ENCODE peak calls at places on chromosomes 3 and 15, in ten cellular contexts. F is lower lobe of right lung; H is CD4-positive, alpha-beta T cell; I is cardiac fibroblast; D is mammary epithelial cell; B is MCF 10A; Z is neural crest cell; W is endodermal cell; K is RWPE1; A is CD8-positive, alpha-beta T cell. L is an unnamed sample.
A peak's percentile ranks its signal among the peaks of the same experiment; 100 is the strongest.

GRCh38 chr15:52178765-52179164 is 12.4 kb downstream of the GNB5 start:
- DNase-seq in F (no peak), H (no peak), I (no peak), D (no peak), B (no peak), Z (no peak), W (no peak), K (peak; percentile 16), A (no peak), L (no peak)

GRCh38 chr15:56886878-56887781 is 31.3 kb upstream of the TCF12 start:
- DNase-seq in F (peak; percentile 96), H (peak; percentile 61), I (peak; percentile 99), D (peak; percentile 95), B (peak; percentile 93), Z (peak; percentile 79), W (peak; percentile 95), K (peak; percentile 94), A (peak; percentile 64), L (peak; percentile 98)

GRCh38 chr15:40850576-40851112 is 6.8 kb downstream of the SPINT1 start:
- DNase-seq in F (no peak), H (no peak), I (no peak), D (no peak), B (no peak), Z (no peak), W (no peak), K (no peak), A (no peak), L (no peak)

GRCh38 chr3:10602769-10603768 is 97.7 kb upstream of the ATP2B2 start:
- DNase-seq in F (no peak), H (peak; percentile 56), I (no peak), D (no peak), B (no peak), Z (no peak), W (no peak), K (no peak), A (peak; percentile 60), L (no peak)

GRCh38 chr15:29225534-29226224 is 43.9 kb downstream of the NSMCE3 start:
- DNase-seq in F (no peak), H (no peak), I (no peak), D (no peak), B (no peak), Z (no peak), W (no peak), K (no peak), A (no peak), L (no peak)

GRCh38 chr15:62835762-62836161 is 206.8 kb upstream of the TPM1 start:
- DNase-seq in F (no peak), H (no peak), I (no peak), D (no peak), B (no peak), Z (no peak), W (no peak), K (no peak), A (no peak), L (no peak)

GRCh38 chr3:178060406-178060805 is 475.8 kb upstream of the KCNMB2 start:
- DNase-seq in F (no peak), H (no peak), I (peak; percentile 74), D (no peak), B (no peak), Z (no peak), W (no peak), K (no peak), A (no peak), L (peak; percentile 35)

GRCh38 chr15:62951481-62951880 is 91.1 kb upstream of the TPM1 start:
- DNase-seq in F (no peak), H (no peak), I (no peak), D (no peak), B (peak; percentile 39), Z (no peak), W (no peak), K (no peak), A (no peak), L (no peak)

GRCh38 chr15:63329567-63330350 is 51.9 kb downstream of the CA12 start:
- DNase-seq in F (no peak), H (no peak), I (no peak), D (no peak), B (no peak), Z (no peak), W (no peak), K (no peak), A (no peak), L (peak; percentile 22)

GRCh38 chr15:69755571-69756310 is 303.1 kb downstream of the RPLP1 start:
- DNase-seq in F (no peak), H (peak; percentile 59), I (no peak), D (peak; percentile 12), B (peak; percentile 36), Z (no peak), W (no peak), K (no peak), A (peak; percentile 54), L (peak; percentile 28)

GRCh38 chr15:70356062-70356860 is 258.5 kb upstream of the TLE3 start:
- DNase-seq in F (no peak), H (no peak), I (no peak), D (no peak), B (no peak), Z (no peak), W (no peak), K (no peak), A (no peak), L (no peak)

GRCh38 chr3:115806501-115806900 is 183.2 kb downstream of the GAP43 start:
- DNase-seq in F (no peak), H (no peak), I (no peak), D (no peak), B (no peak), Z (no peak), W (no peak), K (no peak), A (no peak), L (peak; percentile 71)

GRCh38 chr15:101458908-101459578 is 30.5 kb downstream of the PCSK6 start:
- DNase-seq in F (no peak), H (no peak), I (peak; percentile 44), D (no peak), B (no peak), Z (no peak), W (peak; percentile 41), K (no peak), A (no peak), L (no peak)

GRCh38 chr3:111534701-111535100 is 7.3 kb upstream of the CD96 start:
- DNase-seq in F (no peak), H (no peak), I (peak; percentile 20), D (peak; percentile 26), B (peak; percentile 47), Z (no peak), W (no peak), K (peak; percentile 11), A (no peak), L (peak; percentile 39)

GRCh38 chr3:105584351-105584790 is 217.7 kb downstream of the ALCAM start:
- DNase-seq in F (no peak), H (no peak), I (no peak), D (peak; percentile 39), B (peak; percentile 60), Z (no peak), W (peak; percentile 59), K (no peak), A (no peak), L (no peak)

GRCh38 chr3:43856761-43857160 is 166.0 kb downstream of the ABHD5 start:
- DNase-seq in F (no peak), H (no peak), I (no peak), D (no peak), B (no peak), Z (no peak), W (no peak), K (no peak), A (no peak), L (no peak)

GRCh38 chr3:106913111-106913698 is 464.0 kb upstream of the CCDC54 start:
- DNase-seq in F (no peak), H (no peak), I (peak; percentile 27), D (peak; percentile 26), B (peak; percentile 13), Z (peak; percentile 14), W (peak; percentile 89), K (no peak), A (no peak), L (peak; percentile 54)

GRCh38 chr3:122944671-122945151 is 82.9 kb downstream of the SEMA5B start:
- DNase-seq in F (no peak), H (no peak), I (peak; percentile 71), D (peak; percentile 45), B (peak; percentile 20), Z (no peak), W (peak; percentile 47), K (no peak), A (no peak), L (no peak)

GRCh38 chr3:157115069-157116006 is 44.6 kb downstream of the CCNL1 start:
- DNase-seq in F (no peak), H (no peak), I (peak; percentile 69), D (peak; percentile 48), B (no peak), Z (no peak), W (no peak), K (no peak), A (no peak), L (no peak)

GRCh38 chr3:159775372-159775961 is 213.2 kb upstream of the IL12A start:
- DNase-seq in F (no peak), H (no peak), I (peak; percentile 88), D (peak; percentile 49), B (peak; percentile 80), Z (no peak), W (peak; percentile 87), K (no peak), A (no peak), L (peak; percentile 88)

GRCh38 chr3:38989932-38990510 is 61.7 kb downstream of the SCN11A start:
- DNase-seq in F (no peak), H (no peak), I (no peak), D (no peak), B (no peak), Z (no peak), W (no peak), K (no peak), A (no peak), L (peak; percentile 15)

GRCh38 chr3:143674100-143674968 is 173.9 kb downstream of the SLC9A9 start:
- DNase-seq in F (peak; percentile 71), H (peak; percentile 59), I (peak; percentile 84), D (peak; percentile 59), B (peak; percentile 82), Z (peak; percentile 83), W (peak; percentile 92), K (peak; percentile 64), A (peak; percentile 70), L (peak; percentile 88)
- TF ChIP-seq CTCF in F (peak; percentile 93), H (peak; percentile 95), I (peak; percentile 90), D (peak; percentile 95), B (peak; percentile 90), Z (peak; percentile 88), W (peak; percentile 91), K (peak; percentile 91), A (peak; percentile 90), L (peak; percentile 95)

GRCh38 chr3:45499529-45499928 is 95.0 kb upstream of the LIMD1 start:
- DNase-seq in F (no peak), H (no peak), I (peak; percentile 74), D (peak; percentile 30), B (peak; percentile 53), Z (no peak), W (no peak), K (no peak), A (no peak), L (peak; percentile 78)
- TF ChIP-seq CTCF in F (peak; percentile 44), H (peak; percentile 31), I (peak; percentile 23), D (peak; percentile 51), B (peak; percentile 46), Z (peak; percentile 69), W (peak; percentile 61), K (peak; percentile 51), A (peak; percentile 18), L (peak; percentile 51)

GRCh38 chr3:154904328-154904727 is 175.8 kb upstream of the MME start:
- DNase-seq in F (no peak), H (no peak), I (peak; percentile 55), D (peak; percentile 9), B (peak; percentile 50), Z (no peak), W (peak; percentile 48), K (peak; percentile 5), A (no peak), L (peak; percentile 64)
- TF ChIP-seq CTCF in F (peak; percentile 20), H (no peak), I (peak; percentile 54), D (peak; percentile 56), B (peak; percentile 18), Z (peak; percentile 60), W (peak; percentile 78), K (no peak), A (no peak), L (peak; percentile 70)

GRCh38 chr15:76684002-76684401 is 221.1 kb downstream of the SCAPER start:
- DNase-seq in F (no peak), H (no peak), I (no peak), D (no peak), B (no peak), Z (no peak), W (no peak), K (no peak), A (no peak), L (no peak)
- TF ChIP-seq CTCF in F (no peak), H (no peak), I (no peak), D (no peak), B (no peak), Z (no peak), W (no peak), K (no peak), A (no peak), L (no peak)